ENCODE peak calls at places on chromosomes 2 and 18, in ten cellular contexts. One of them, this sample, is unnamed. For H3K4me1 and H3K9me3, the result is how much of the 10 kb centered on the place peaks cover.

GRCh38 chr2:30180230-30180629 is 33.4 kb downstream of the YPEL5 start:
- DNase-seq in right lobe of liver: no peak
- DNase-seq in Caco-2: no peak
- DNase-seq in CD4-positive, CD25-positive, alpha-beta regulatory T cell: no peak
- DNase-seq in cardiac muscle cell: no peak
- DNase-seq in ovary: no peak
- DNase-seq in CD8-positive, alpha-beta memory T cell: no peak
- DNase-seq in mesenchymal stem cell: no peak
- DNase-seq in right cardiac atrium: peak
- DNase-seq in heart left ventricle: peak
- DNase-seq in this sample: no peak

GRCh38 chr2:126975671-126976655 is 77.3 kb downstream of the TEX51 start:
- DNase-seq in ovary: no peak
- DNase-seq in right cardiac atrium: no peak
- DNase-seq in Caco-2: no peak
- DNase-seq in mesenchymal stem cell: no peak
- DNase-seq in CD4-positive, CD25-positive, alpha-beta regulatory T cell: no peak
- DNase-seq in cardiac muscle cell: no peak
- DNase-seq in heart left ventricle: no peak
- DNase-seq in CD8-positive, alpha-beta memory T cell: no peak
- DNase-seq in right lobe of liver: no peak
- DNase-seq in this sample: no peak

GRCh38 chr2:178295115-178295514 is 100.8 kb downstream of the OSBPL6 start:
- DNase-seq in CD4-positive, CD25-positive, alpha-beta regulatory T cell: no peak
- DNase-seq in right cardiac atrium: no peak
- DNase-seq in CD8-positive, alpha-beta memory T cell: no peak
- DNase-seq in right lobe of liver: no peak
- DNase-seq in heart left ventricle: no peak
- DNase-seq in mesenchymal stem cell: no peak
- DNase-seq in Caco-2: peak
- DNase-seq in cardiac muscle cell: no peak
- DNase-seq in ovary: no peak
- DNase-seq in this sample: no peak

GRCh38 chr2:144083211-144083610 is 436.7 kb downstream of the ZEB2 start:
- DNase-seq in ovary: no peak
- DNase-seq in cardiac muscle cell: no peak
- DNase-seq in mesenchymal stem cell: peak
- DNase-seq in right cardiac atrium: peak
- DNase-seq in heart left ventricle: no peak
- DNase-seq in CD4-positive, CD25-positive, alpha-beta regulatory T cell: no peak
- DNase-seq in Caco-2: no peak
- DNase-seq in right lobe of liver: no peak
- DNase-seq in CD8-positive, alpha-beta memory T cell: no peak
- DNase-seq in this sample: no peak

GRCh38 chr2:232260075-232260474 is 118.5 kb upstream of the ALPP start:
- DNase-seq in Caco-2: no peak
- DNase-seq in mesenchymal stem cell: peak
- DNase-seq in CD8-positive, alpha-beta memory T cell: no peak
- DNase-seq in ovary: no peak
- DNase-seq in cardiac muscle cell: peak
- DNase-seq in right lobe of liver: no peak
- DNase-seq in right cardiac atrium: no peak
- DNase-seq in heart left ventricle: no peak
- DNase-seq in CD4-positive, CD25-positive, alpha-beta regulatory T cell: no peak
- DNase-seq in this sample: no peak

GRCh38 chr18:63148449-63149199 is 170.9 kb downstream of the BCL2 start:
- DNase-seq in cardiac muscle cell: no peak
- DNase-seq in CD4-positive, CD25-positive, alpha-beta regulatory T cell: no peak
- DNase-seq in heart left ventricle: no peak
- DNase-seq in mesenchymal stem cell: peak
- DNase-seq in Caco-2: no peak
- DNase-seq in right lobe of liver: peak
- DNase-seq in ovary: peak
- DNase-seq in CD8-positive, alpha-beta memory T cell: no peak
- DNase-seq in right cardiac atrium: peak
- DNase-seq in this sample: no peak

GRCh38 chr2:63735931-63736820 is 105.5 kb upstream of the UGP2 start:
- DNase-seq in right cardiac atrium: no peak
- DNase-seq in heart left ventricle: no peak
- DNase-seq in cardiac muscle cell: no peak
- DNase-seq in right lobe of liver: no peak
- DNase-seq in mesenchymal stem cell: peak
- DNase-seq in CD4-positive, CD25-positive, alpha-beta regulatory T cell: no peak
- DNase-seq in ovary: no peak
- DNase-seq in Caco-2: no peak
- DNase-seq in CD8-positive, alpha-beta memory T cell: no peak
- DNase-seq in this sample: no peak

GRCh38 chr2:192072261-192072660 is 122.5 kb downstream of the TMEFF2 start:
- DNase-seq in right cardiac atrium: no peak
- DNase-seq in heart left ventricle: no peak
- DNase-seq in CD8-positive, alpha-beta memory T cell: no peak
- DNase-seq in CD4-positive, CD25-positive, alpha-beta regulatory T cell: no peak
- DNase-seq in Caco-2: no peak
- DNase-seq in mesenchymal stem cell: no peak
- DNase-seq in cardiac muscle cell: no peak
- DNase-seq in ovary: no peak
- DNase-seq in right lobe of liver: no peak
- DNase-seq in this sample: no peak

GRCh38 chr2:120858764-120859525 is 123.3 kb downstream of the GLI2 start:
- DNase-seq in CD4-positive, CD25-positive, alpha-beta regulatory T cell: no peak
- DNase-seq in ovary: no peak
- DNase-seq in Caco-2: no peak
- DNase-seq in CD8-positive, alpha-beta memory T cell: no peak
- DNase-seq in heart left ventricle: no peak
- DNase-seq in right cardiac atrium: no peak
- DNase-seq in mesenchymal stem cell: no peak
- DNase-seq in cardiac muscle cell: no peak
- DNase-seq in right lobe of liver: no peak
- DNase-seq in this sample: no peak

GRCh38 chr2:52934354-52934898 is 833.2 kb upstream of the CHAC2 start:
- DNase-seq in heart left ventricle: no peak
- DNase-seq in ovary: no peak
- DNase-seq in right cardiac atrium: no peak
- DNase-seq in mesenchymal stem cell: peak
- DNase-seq in CD4-positive, CD25-positive, alpha-beta regulatory T cell: no peak
- DNase-seq in Caco-2: no peak
- DNase-seq in CD8-positive, alpha-beta memory T cell: no peak
- DNase-seq in cardiac muscle cell: no peak
- DNase-seq in right lobe of liver: no peak
- DNase-seq in this sample: no peak

GRCh38 chr18:48136051-48136543 is 205.6 kb upstream of the SMAD2 start:
- DNase-seq in ovary: peak
- DNase-seq in right cardiac atrium: peak
- DNase-seq in mesenchymal stem cell: no peak
- DNase-seq in Caco-2: no peak
- DNase-seq in CD4-positive, CD25-positive, alpha-beta regulatory T cell: no peak
- DNase-seq in right lobe of liver: peak
- DNase-seq in CD8-positive, alpha-beta memory T cell: no peak
- DNase-seq in heart left ventricle: no peak
- DNase-seq in cardiac muscle cell: peak
- DNase-seq in this sample: peak

GRCh38 chr18:48138211-48138610 is 207.8 kb upstream of the SMAD2 start:
- DNase-seq in heart left ventricle: no peak
- DNase-seq in ovary: no peak
- DNase-seq in CD8-positive, alpha-beta memory T cell: no peak
- DNase-seq in Caco-2: no peak
- DNase-seq in mesenchymal stem cell: no peak
- DNase-seq in right cardiac atrium: no peak
- DNase-seq in cardiac muscle cell: no peak
- DNase-seq in right lobe of liver: no peak
- DNase-seq in CD4-positive, CD25-positive, alpha-beta regulatory T cell: no peak
- DNase-seq in this sample: no peak

GRCh38 chr18:48136544-48137353 is 206.3 kb upstream of the SMAD2 start:
- DNase-seq in cardiac muscle cell: peak
- DNase-seq in heart left ventricle: no peak
- DNase-seq in Caco-2: peak
- DNase-seq in CD8-positive, alpha-beta memory T cell: no peak
- DNase-seq in CD4-positive, CD25-positive, alpha-beta regulatory T cell: no peak
- DNase-seq in right cardiac atrium: no peak
- DNase-seq in mesenchymal stem cell: no peak
- DNase-seq in right lobe of liver: peak
- DNase-seq in ovary: peak
- DNase-seq in this sample: no peak

GRCh38 chr18:48138660-48139426 is 208.4 kb upstream of the SMAD2 start:
- DNase-seq in Caco-2: no peak
- DNase-seq in CD4-positive, CD25-positive, alpha-beta regulatory T cell: no peak
- DNase-seq in right cardiac atrium: no peak
- DNase-seq in ovary: no peak
- DNase-seq in cardiac muscle cell: no peak
- DNase-seq in heart left ventricle: no peak
- DNase-seq in CD8-positive, alpha-beta memory T cell: no peak
- DNase-seq in mesenchymal stem cell: no peak
- DNase-seq in right lobe of liver: no peak
- DNase-seq in this sample: no peak

GRCh38 chr18:48137354-48138208 is 207.1 kb upstream of the SMAD2 start:
- DNase-seq in ovary: no peak
- DNase-seq in right cardiac atrium: no peak
- DNase-seq in CD8-positive, alpha-beta memory T cell: no peak
- DNase-seq in cardiac muscle cell: no peak
- DNase-seq in CD4-positive, CD25-positive, alpha-beta regulatory T cell: no peak
- DNase-seq in heart left ventricle: no peak
- DNase-seq in right lobe of liver: no peak
- DNase-seq in mesenchymal stem cell: no peak
- DNase-seq in Caco-2: no peak
- DNase-seq in this sample: no peak
- H3K4me3 ChIP-seq in ovary: peak
- H3K4me3 ChIP-seq in right cardiac atrium: peak
- H3K4me3 ChIP-seq in CD8-positive, alpha-beta memory T cell: no peak
- H3K4me3 ChIP-seq in cardiac muscle cell: peak
- H3K4me3 ChIP-seq in CD4-positive, CD25-positive, alpha-beta regulatory T cell: no peak
- H3K4me3 ChIP-seq in heart left ventricle: peak
- H3K4me3 ChIP-seq in right lobe of liver: peak
- H3K4me3 ChIP-seq in mesenchymal stem cell: no peak
- H3K4me3 ChIP-seq in Caco-2: no peak
- H3K4me3 ChIP-seq in this sample: no peak

DNA sequence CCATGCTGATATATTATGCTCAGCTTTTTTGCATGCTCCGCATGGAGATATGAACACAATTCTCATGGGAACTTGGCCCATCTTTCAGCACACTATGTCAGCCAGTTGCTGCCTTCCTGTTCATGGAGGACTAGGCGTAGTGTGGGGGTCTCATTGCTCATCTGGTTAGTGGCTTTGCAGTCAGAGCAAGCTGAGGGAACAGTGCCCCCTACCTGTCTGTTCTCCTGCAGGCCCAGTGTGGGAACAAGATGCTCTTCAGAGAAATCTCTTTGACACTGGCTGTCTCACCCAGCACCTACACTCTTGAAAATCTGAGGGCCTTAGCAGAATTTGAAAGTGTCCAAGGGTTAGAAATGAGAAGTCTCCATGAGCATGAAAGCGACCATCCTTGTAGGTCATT is 47.1 kb downstream of the SPTBN1 start:
- DNase-seq in CD4-positive, CD25-positive, alpha-beta regulatory T cell: peak
- DNase-seq in ovary: peak
- DNase-seq in heart left ventricle: no peak
- DNase-seq in mesenchymal stem cell: no peak
- DNase-seq in right lobe of liver: no peak
- DNase-seq in CD8-positive, alpha-beta memory T cell: peak
- DNase-seq in Caco-2: peak
- DNase-seq in cardiac muscle cell: peak
- DNase-seq in right cardiac atrium: no peak
- DNase-seq in this sample: peak
- H3K4me1 ChIP-seq in CD4-positive, CD25-positive, alpha-beta regulatory T cell: under half
- H3K4me1 ChIP-seq in ovary: under half
- H3K4me1 ChIP-seq in heart left ventricle: half or more
- H3K4me1 ChIP-seq in mesenchymal stem cell: under half
- H3K4me1 ChIP-seq in right lobe of liver: under half
- H3K4me1 ChIP-seq in CD8-positive, alpha-beta memory T cell: under half
- H3K4me1 ChIP-seq in Caco-2: under half
- H3K4me1 ChIP-seq in cardiac muscle cell: under half
- H3K4me1 ChIP-seq in right cardiac atrium: under half
- H3K4me1 ChIP-seq in this sample: under half

DNA sequence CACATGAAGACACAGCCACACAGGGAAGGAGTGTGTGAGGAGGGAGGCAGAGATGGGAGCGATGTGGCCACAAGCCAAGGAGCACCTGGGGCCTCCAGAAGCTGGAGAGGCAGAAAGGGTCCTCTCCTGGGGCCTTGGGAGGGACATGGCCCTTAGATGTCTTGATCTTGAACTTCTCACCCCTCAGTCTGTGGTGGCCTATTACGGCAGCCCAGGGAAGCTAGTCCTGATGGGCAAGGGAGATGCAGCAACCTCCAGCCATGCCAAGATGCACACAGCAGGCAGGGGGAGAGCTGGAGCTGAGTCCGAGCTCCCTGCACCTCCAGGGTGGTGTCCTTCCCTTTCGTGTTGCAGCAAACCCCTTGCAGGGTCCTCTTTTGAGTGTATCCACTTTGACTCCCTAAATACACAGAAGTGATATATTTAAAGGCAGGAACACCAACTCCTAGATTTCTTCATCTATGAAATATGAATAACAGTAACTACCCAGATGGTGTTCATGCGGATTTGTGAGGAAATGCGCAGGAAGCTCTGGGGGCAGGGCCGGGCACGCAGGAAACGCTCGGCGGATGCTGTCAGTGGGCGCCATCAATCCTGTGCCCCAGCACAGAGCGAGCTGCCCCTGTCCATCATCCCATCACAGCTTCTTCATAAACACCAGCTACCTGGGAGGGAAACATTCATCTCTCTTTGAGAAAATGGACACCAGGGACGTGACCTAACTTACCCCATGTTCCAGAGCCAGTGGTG is 230.4 kb upstream of the MYT1L start:
- DNase-seq in CD4-positive, CD25-positive, alpha-beta regulatory T cell: no peak
- DNase-seq in Caco-2: no peak
- DNase-seq in cardiac muscle cell: no peak
- DNase-seq in right cardiac atrium: no peak
- DNase-seq in right lobe of liver: no peak
- DNase-seq in mesenchymal stem cell: no peak
- DNase-seq in ovary: no peak
- DNase-seq in CD8-positive, alpha-beta memory T cell: no peak
- DNase-seq in heart left ventricle: no peak
- DNase-seq in this sample: no peak
- H3K9me3 ChIP-seq in CD4-positive, CD25-positive, alpha-beta regulatory T cell: under half
- H3K9me3 ChIP-seq in Caco-2: under half
- H3K9me3 ChIP-seq in cardiac muscle cell: under half
- H3K9me3 ChIP-seq in right cardiac atrium: under half
- H3K9me3 ChIP-seq in right lobe of liver: under half
- H3K9me3 ChIP-seq in mesenchymal stem cell: under half
- H3K9me3 ChIP-seq in ovary: under half
- H3K9me3 ChIP-seq in CD8-positive, alpha-beta memory T cell: under half
- H3K9me3 ChIP-seq in heart left ventricle: under half
- H3K9me3 ChIP-seq in this sample: under half

DNA sequence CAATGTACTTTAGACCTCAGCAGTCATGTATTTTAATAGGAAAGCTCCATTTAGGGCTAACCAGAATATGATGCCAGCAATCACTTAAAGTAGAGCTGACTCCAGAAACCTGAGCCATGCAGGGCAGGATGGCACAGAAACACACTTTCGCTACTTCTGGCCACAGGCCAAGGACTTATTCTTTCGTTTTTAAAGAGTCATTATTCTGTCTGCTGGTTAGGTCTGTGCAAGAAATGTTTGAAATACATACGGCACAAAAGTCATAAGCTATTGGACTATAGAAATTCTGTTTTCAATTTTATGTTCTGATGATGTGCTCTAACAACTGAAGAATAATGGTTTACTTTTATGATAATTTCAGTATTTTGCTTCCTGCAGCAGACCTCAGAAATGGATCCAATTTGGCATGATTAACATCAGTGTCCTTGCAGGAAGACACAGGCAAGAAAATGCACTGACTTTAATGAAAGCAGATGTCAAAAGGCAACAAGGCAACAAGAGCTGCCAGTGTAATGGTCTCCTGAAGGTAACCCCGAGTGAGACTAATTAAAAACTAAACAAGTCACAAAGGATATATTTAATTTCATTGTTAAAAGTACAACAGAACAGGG is 114.4 kb upstream of the CHRNA1 start:
- DNase-seq in right cardiac atrium: no peak
- DNase-seq in Caco-2: no peak
- DNase-seq in ovary: peak
- DNase-seq in CD8-positive, alpha-beta memory T cell: no peak
- DNase-seq in cardiac muscle cell: no peak
- DNase-seq in mesenchymal stem cell: no peak
- DNase-seq in heart left ventricle: no peak
- DNase-seq in CD4-positive, CD25-positive, alpha-beta regulatory T cell: no peak
- DNase-seq in right lobe of liver: no peak
- DNase-seq in this sample: peak
- H3K4me3 ChIP-seq in right cardiac atrium: peak
- H3K4me3 ChIP-seq in Caco-2: no peak
- H3K4me3 ChIP-seq in ovary: peak
- H3K4me3 ChIP-seq in CD8-positive, alpha-beta memory T cell: no peak
- H3K4me3 ChIP-seq in cardiac muscle cell: no peak
- H3K4me3 ChIP-seq in mesenchymal stem cell: no peak
- H3K4me3 ChIP-seq in heart left ventricle: no peak
- H3K4me3 ChIP-seq in CD4-positive, CD25-positive, alpha-beta regulatory T cell: no peak
- H3K4me3 ChIP-seq in right lobe of liver: no peak
- H3K4me3 ChIP-seq in this sample: peak

This sample was measured in testis.